ENCODE peak calls at places on chromosomes 12 and 14, in seven cellular contexts. D is neural progenitor cell, B is cardiac muscle cell, J is thyroid gland, M is A549, S is testis, G is osteoblast. T is an unnamed sample. For H3K9me3, the result is how much of the 10 kb centered on the place peaks cover.

GRCh38 chr14:90023176-90023896 is 38.5 kb upstream of the KCNK13 start:
- DNase-seq in S (peak), G (no peak), M (no peak), D (no peak), B (peak), J (no peak), T (no peak)

GRCh38 chr12:68812553-68813241 is 4.7 kb downstream of the MDM2 start:
- DNase-seq in S (no peak), B (no peak), G (peak), D (no peak), M (no peak), J (no peak), T (no peak)

GRCh38 chr12:123067654-123068053 is 83.2 kb downstream of the PITPNM2 start:
- DNase-seq in J (no peak), D (no peak), B (no peak), S (no peak), G (no peak), M (no peak), T (no peak)

GRCh38 chr12:113044516-113044915 is 12.0 kb upstream of the DTX1 start:
- DNase-seq in J (no peak), B (no peak), D (no peak), S (no peak), G (no peak), M (no peak), T (no peak)

GRCh38 chr12:68455676-68456345 is 123.6 kb upstream of the MDM1 start:
- DNase-seq in D (no peak), S (no peak), G (no peak), B (peak), M (no peak), J (no peak), T (no peak)

GRCh38 chr14:28012629-28013415 is 753.8 kb upstream of the FOXG1 start:
- DNase-seq in G (no peak), J (no peak), D (peak), B (no peak), S (no peak), M (no peak), T (no peak)

GRCh38 chr14:31583043-31583442 is 21.8 kb downstream of the NUBPL start:
- DNase-seq in S (no peak), J (no peak), D (no peak), B (peak), M (no peak), G (no peak), T (no peak)

GRCh38 chr12:103783744-103784664 is 57.0 kb downstream of the NT5DC3 start:
- DNase-seq in D (no peak), J (peak), B (no peak), M (no peak), G (no peak), S (no peak), T (no peak)

GRCh38 chr12:108214486-108214885 is 85.4 kb downstream of the WSCD2 start:
- DNase-seq in B (peak), J (no peak), D (peak), M (no peak), G (no peak), S (peak), T (peak)

GRCh38 chr12:99976762-99977161 is 8.0 kb downstream of the ANKS1B start:
- DNase-seq in M (no peak), B (no peak), J (no peak), G (no peak), D (no peak), S (no peak), T (no peak)

GRCh38 chr14:28577711-28578131 is 188.9 kb upstream of the FOXG1 start:
- DNase-seq in S (no peak), J (no peak), G (peak), M (peak), D (no peak), B (peak), T (no peak)

GRCh38 chr14:95503365-95504134 is 12.9 kb downstream of the SYNE3 start:
- DNase-seq in G (no peak), J (no peak), D (no peak), B (no peak), S (no peak), M (no peak), T (no peak)

GRCh38 chr14:88825078-88825458 is 617 bp downstream of the TTC8 start:
- DNase-seq in D (no peak), J (no peak), M (no peak), G (peak), B (peak), S (no peak), T (no peak)

GRCh38 chr14:37637341-37637740 is 41.9 kb downstream of the TTC6 start:
- DNase-seq in B (no peak), S (no peak), M (no peak), G (no peak), J (no peak), D (no peak), T (no peak)

GRCh38 chr14:96682401-96682800 is 114.8 kb upstream of the VRK1 start:
- DNase-seq in D (no peak), S (no peak), M (no peak), B (no peak), G (no peak), J (no peak), T (no peak)

GRCh38 chr14:77143071-77143470 is 1.5 kb upstream of the ZDHHC22 start:
- DNase-seq in D (no peak), M (no peak), S (no peak), G (no peak), B (no peak), J (no peak), T (no peak)

GRCh38 chr12:3078086-3078820 is 1.1 kb downstream of the TSPAN9 start:
- DNase-seq in B (no peak), G (peak), J (no peak), M (no peak), S (no peak), D (no peak), T (no peak)

GRCh38 chr12:3075315-3075714 is 1.9 kb upstream of the TSPAN9 start:
- DNase-seq in G (no peak), D (no peak), B (no peak), S (no peak), M (no peak), J (no peak), T (no peak)

GRCh38 chr12:3076730-3077571 is at the start of gene TSPAN9:
- DNase-seq in J (peak), S (peak), G (peak), B (peak), D (peak), M (peak), T (peak)

GRCh38 chr12:3073438-3074255 is 3.5 kb upstream of the TSPAN9 start:
- DNase-seq in J (peak), D (peak), S (peak), M (peak), B (peak), G (peak), T (peak)

DNA sequence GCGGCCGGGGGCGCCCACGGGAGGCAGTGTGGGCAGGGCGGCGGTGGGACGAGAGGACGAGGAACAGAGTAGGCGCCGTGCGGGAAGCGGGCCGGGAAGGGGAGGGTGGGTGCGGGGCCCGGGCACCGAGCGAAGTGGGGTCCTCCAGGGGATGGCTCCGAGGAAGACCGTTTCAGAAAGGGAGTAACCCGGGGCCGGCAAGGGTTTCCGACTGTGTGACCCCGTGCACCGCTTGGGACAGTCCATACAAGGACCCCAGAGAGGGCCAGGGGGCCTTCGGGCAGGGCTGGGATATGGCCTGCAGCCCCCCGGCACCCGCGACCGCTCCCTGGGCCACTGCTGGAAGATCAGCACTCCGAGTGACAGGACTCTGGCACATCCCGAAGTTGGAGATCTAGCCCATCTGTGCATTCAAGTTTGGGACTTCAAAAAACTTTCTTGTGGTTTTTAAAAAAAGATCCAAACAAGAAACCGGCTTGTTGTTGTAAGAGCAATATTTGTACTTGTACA is 448 bp downstream of the TSPAN9 start:
- DNase-seq in M (no peak), S (peak), G (peak), B (peak), D (no peak), J (peak), T (peak)
- H3K9me3 ChIP-seq in M (under half), S (under half), G (under half), B (under half), D (under half), J (under half), T (under half)

GRCh38 chr14:81161749-81162148 is 59.0 kb downstream of the GTF2A1 start:
- DNase-seq in G (peak), D (no peak), J (no peak), M (no peak), S (no peak), B (no peak), T (no peak)

GRCh38 chr14:81165188-81165587 is 55.6 kb downstream of the GTF2A1 start:
- DNase-seq in B (peak), D (no peak), S (no peak), M (no peak), J (no peak), G (no peak), T (no peak)

GRCh38 chr14:81162941-81163340 is 57.8 kb downstream of the GTF2A1 start:
- DNase-seq in S (no peak), D (no peak), J (no peak), M (peak), G (no peak), B (no peak), T (no peak)

GRCh38 chr14:81166126-81166525 is 54.6 kb downstream of the GTF2A1 start:
- DNase-seq in M (no peak), J (no peak), D (no peak), G (no peak), B (no peak), S (no peak), T (no peak)

GRCh38 chr14:81164167-81164774 is 56.5 kb downstream of the GTF2A1 start:
- DNase-seq in B (peak), D (peak), G (peak), S (peak), J (peak), M (peak), T (no peak)
- H3K27ac ChIP-seq in B (no peak), D (no peak), G (no peak), S (no peak), J (peak), M (no peak), T (no peak)

GRCh38 chr14:24365600-24366374 is 2.2 kb upstream of the NFATC4 start:
- DNase-seq in M (peak), B (peak), S (peak), J (peak), G (peak), D (peak), T (peak)
- H3K4me3 ChIP-seq in M (peak), B (peak), S (peak), J (peak), G (peak), D (peak), T (no peak)

DNA sequence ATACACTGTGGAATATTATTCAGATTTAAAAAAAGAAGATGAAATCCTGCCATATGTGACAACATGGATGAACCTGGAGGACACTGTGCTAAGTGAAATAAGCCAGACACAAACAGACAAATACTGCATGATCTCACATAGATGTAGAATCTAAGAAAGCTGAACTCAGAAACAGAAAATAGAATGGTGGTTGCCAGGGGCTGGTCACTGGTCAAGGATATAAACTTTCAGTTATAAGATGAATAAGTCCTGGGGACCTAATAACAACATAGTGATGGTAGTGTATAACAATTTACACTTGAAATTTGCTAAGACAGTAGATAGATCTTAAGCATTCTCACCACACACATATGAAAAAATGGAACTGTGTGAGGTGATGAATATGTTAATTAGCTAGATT is 161.3 kb upstream of the TMCC3 start:
- DNase-seq in G (no peak), S (no peak), J (no peak), M (no peak), B (no peak), D (no peak), T (no peak)
- H3K9me3 ChIP-seq in G (under half), S (under half), J (under half), M (under half), B (under half), D (under half), T (under half)

DNA sequence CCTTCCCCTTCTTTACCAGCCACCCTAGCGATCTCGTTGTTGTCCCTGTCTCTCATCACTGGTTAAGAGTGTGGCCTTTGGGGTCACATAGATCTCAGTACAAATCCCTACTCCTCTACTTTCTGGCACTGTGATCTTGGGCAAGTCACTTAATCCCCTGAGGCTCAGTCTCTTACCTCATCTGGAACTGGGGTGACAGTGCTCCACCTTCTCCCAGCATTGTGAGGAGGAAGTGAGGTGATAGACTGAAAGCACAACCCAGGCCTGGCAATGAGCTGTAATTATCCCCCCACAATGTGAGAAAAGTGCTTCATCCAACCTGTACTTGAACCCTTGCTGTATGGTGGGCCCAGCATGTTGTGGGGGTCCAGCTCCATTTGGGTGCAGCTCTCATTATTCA is 48.0 kb downstream of the IRAK3 start:
- DNase-seq in B (no peak), M (no peak), G (no peak), D (no peak), S (no peak), J (no peak), T (no peak)
- H3K27ac ChIP-seq in B (peak), M (no peak), G (no peak), D (no peak), S (no peak), J (no peak), T (no peak)

DNA sequence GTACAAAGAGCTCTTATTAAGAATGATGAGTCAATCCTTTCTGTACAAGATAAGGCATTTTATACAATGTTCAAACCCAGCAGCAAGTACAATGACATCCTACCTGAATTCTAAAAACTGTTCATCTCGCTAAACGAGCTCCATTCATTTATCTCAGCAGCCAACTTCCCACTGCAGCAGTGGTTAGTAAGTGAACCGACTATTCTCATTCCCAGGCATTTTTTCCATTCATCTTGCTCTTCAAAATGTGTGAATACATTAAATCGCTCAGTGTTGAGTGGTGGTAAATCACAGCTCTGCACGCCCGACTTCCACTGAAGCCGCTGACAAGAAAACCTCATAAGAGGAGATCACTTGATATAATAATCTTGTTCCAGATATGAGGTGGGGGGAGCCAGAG is 746.2 kb upstream of the USP15 start:
- DNase-seq in G (no peak), B (no peak), S (no peak), M (no peak), J (no peak), D (no peak), T (no peak)
- H3K4me3 ChIP-seq in G (no peak), B (no peak), S (no peak), M (no peak), J (no peak), D (no peak), T (no peak)

DNA sequence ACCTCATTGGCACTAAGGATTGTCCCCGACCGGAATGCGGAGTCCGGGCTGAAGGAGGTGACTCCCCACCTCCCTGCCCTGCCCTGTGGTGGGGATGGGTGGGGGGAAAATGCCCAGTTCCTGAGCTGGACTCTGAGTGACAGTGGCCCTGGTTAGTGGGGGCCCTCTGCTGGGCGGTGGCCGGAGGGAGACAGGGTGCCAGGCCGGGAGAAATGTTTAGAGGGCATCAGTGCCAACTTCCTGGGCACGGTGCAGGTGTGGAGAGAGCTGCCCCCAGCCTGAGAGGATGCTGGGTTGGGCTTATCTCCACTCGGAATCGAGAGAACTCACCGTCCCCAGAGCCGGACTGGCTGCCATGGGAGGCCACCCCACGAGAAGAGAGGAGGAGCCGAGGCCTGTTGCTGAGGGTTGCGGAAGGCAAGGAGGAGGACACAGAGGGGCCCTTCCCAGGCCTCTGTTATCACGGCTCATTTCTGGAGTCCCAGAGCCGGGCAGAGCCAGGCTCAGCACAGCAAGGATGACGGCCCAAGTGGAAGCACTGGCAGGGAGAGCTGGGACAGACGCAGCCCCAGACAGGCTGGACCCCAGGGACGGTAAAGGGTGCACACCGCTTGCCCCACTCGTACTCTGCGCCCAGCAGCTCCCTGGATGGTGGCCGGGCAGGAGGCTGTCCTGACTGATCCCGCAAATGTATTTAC is 156.7 kb downstream of the KIF26A start:
- DNase-seq in D (no peak), G (peak), B (no peak), S (no peak), J (no peak), M (no peak), T (no peak)
- H3K9me3 ChIP-seq in D (under half), G (under half), B (under half), S (under half), J (under half), M (under half), T (under half)

GRCh38 chr12:15709524-15709923 is 79.7 kb downstream of the EPS8 start:
- DNase-seq in B (no peak), J (no peak), G (no peak), M (no peak), S (no peak), D (peak), T (no peak)

GRCh38 chr12:15710860-15711510 is 78.2 kb downstream of the EPS8 start:
- DNase-seq in M (no peak), D (no peak), B (no peak), S (no peak), G (no peak), J (no peak), T (no peak)

GRCh38 chr12:15714256-15714655 is 74.9 kb downstream of the EPS8 start:
- DNase-seq in B (no peak), J (peak), M (no peak), G (no peak), S (no peak), D (no peak), T (no peak)

GRCh38 chr12:15712160-15712559 is 77.0 kb downstream of the EPS8 start:
- DNase-seq in J (no peak), G (no peak), S (no peak), M (no peak), D (no peak), B (no peak), T (no peak)

DNA sequence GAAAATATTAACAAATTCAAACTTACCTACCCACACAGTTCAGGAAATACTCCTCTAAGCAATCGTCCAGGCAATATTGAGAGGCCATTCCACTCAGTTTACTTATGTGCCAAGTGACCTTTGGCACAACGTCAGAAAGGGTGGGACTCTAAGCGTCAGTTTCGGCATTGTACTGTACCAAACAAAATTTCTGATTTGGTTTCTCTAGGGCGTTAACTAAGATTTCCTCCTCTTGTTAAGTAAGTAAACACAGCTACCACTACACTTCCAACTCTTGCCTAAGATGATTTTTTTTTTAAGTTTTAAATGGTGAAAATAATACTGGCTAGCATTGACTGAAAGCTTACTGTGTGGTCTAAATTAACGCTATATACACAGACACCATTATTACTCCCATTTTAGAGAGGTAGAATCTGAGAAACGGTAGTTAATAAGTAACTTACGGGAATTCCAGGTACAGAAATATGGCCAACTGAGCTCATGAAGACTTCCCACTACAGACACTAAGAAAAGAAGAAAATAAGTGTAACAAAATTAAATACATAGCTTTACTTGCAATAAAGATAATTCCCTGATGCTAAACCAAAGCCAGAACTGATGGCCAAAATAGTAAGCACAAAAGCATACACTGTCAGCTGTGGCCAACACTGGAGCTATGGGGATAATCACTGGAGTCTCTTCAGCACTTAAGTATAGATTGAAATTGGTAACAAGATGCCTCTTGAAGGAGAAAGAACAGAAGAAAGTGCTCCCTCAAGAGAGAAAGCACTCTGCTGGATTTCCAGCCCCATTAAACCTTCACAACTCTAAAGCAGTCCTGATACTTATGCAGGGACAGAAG is 76.1 kb downstream of the EPS8 start:
- DNase-seq in M (peak), G (no peak), B (peak), S (peak), D (no peak), J (peak), T (no peak)
- H3K27ac ChIP-seq in M (peak), G (peak), B (no peak), S (no peak), D (peak), J (peak), T (no peak)